ENCODE peak calls at places on chromosomes 12 and 14, in four cellular contexts. T is fibroblast of lung, L is stomach, U is tibial artery. A is an unnamed sample.

GRCh38 chr12:60100150-60100549 is 504.3 kb downstream of the SLC16A7 start:
- DNase-seq in T (peak; percentile 15), U (no peak), L (no peak), A (no peak)

GRCh38 chr14:101563352-101563653 is 2.0 kb downstream of the DIO3 start:
- DNase-seq in L (no peak), U (no peak), T (no peak), A (no peak)

GRCh38 chr12:52769354-52769753 is 7.8 kb downstream of the KRT76 start:
- DNase-seq in U (no peak), L (no peak), T (no peak), A (no peak)

GRCh38 chr12:6957741-6958608 is 6.8 kb downstream of the PTPN6 start:
- DNase-seq in L (no peak), U (no peak), T (no peak), A (no peak)

GRCh38 chr14:52089208-52089607 is 20.3 kb upstream of the NID2 start:
- DNase-seq in T (no peak), U (no peak), L (no peak), A (no peak)

GRCh38 chr14:39085933-39086332 is 17.1 kb downstream of the SEC23A start:
- DNase-seq in L (no peak), T (peak; percentile 53), U (no peak), A (no peak)

GRCh38 chr12:117300131-117300530 is 61.3 kb downstream of the NOS1 start:
- DNase-seq in L (no peak), U (no peak), T (no peak), A (no peak)

GRCh38 chr12:76024942-76025600 is 6.5 kb downstream of the PHLDA1 start:
- DNase-seq in U (no peak), L (no peak), T (peak; percentile 87), A (no peak)

GRCh38 chr12:26658991-26659390 is 174.0 kb downstream of the ITPR2 start:
- DNase-seq in L (no peak), U (no peak), T (peak; percentile 59), A (no peak)

GRCh38 chr12:118312578-118312977 is 60.1 kb downstream of the TAOK3 start:
- DNase-seq in T (peak; percentile 18), L (no peak), U (no peak), A (no peak)

GRCh38 chr14:96184737-96185136 is 19.9 kb upstream of the BDKRB2 start:
- DNase-seq in U (no peak), L (no peak), T (no peak), A (no peak)

GRCh38 chr12:24945822-24946221 is 3.1 kb downstream of the BCAT1 start:
- DNase-seq in U (no peak), T (no peak), L (no peak), A (no peak)

GRCh38 chr12:109604902-109605536 is 31.4 kb downstream of the MVK start:
- DNase-seq in T (no peak), U (no peak), L (no peak), A (no peak)

GRCh38 chr14:104386281-104386841 is 193.2 kb upstream of the C14orf180 start:
- DNase-seq in L (no peak), T (no peak), U (peak; percentile 14), A (no peak)

GRCh38 chr14:104998801-104999200 is 13.2 kb downstream of the CLBA1 start:
- DNase-seq in U (no peak), T (no peak), L (no peak), A (no peak)

GRCh38 chr12:90871697-90872096 is 83.3 kb downstream of the CCER1 start:
- DNase-seq in L (no peak), U (no peak), T (no peak), A (no peak)

GRCh38 chr12:18430425-18431048 is 169.2 kb downstream of the PIK3C2G start:
- DNase-seq in L (peak; percentile 40), T (peak; percentile 50), U (no peak), A (peak; percentile 25)

GRCh38 chr14:63890553-63890952 is 37.7 kb downstream of the SYNE2 start:
- DNase-seq in U (no peak), L (no peak), T (no peak), A (no peak)

GRCh38 chr12:24943947-24944597 is 4.8 kb downstream of the BCAT1 start:
- DNase-seq in U (no peak), T (peak; percentile 81), L (no peak), A (no peak)

GRCh38 chr12:52242442-52243263 is 9.6 kb downstream of the KRT7 start:
- DNase-seq in U (no peak), T (no peak), L (no peak), A (no peak)

GRCh38 chr14:102819176-102819628 is 42.0 kb downstream of the TRAF3 start:
- DNase-seq in U (no peak), T (no peak), L (peak; percentile 49), A (peak; percentile 61)

GRCh38 chr12:132486168-132486567 is 3.8 kb upstream of the FBRSL1 start:
- DNase-seq in L (no peak), T (no peak), U (no peak), A (no peak)

GRCh38 chr14:106286697-106287290 is 760.4 kb downstream of the TMEM121 start:
- DNase-seq in U (no peak), L (no peak), T (no peak), A (peak; percentile 8)

GRCh38 chr12:49231881-49232650 is 32.8 kb upstream of the TUBA1C start:
- DNase-seq in L (no peak), T (peak; percentile 58), U (no peak), A (no peak)

GRCh38 chr14:62739647-62740046 is 305.6 kb downstream of the KCNH5 start:
- DNase-seq in T (no peak), U (no peak), L (no peak), A (no peak)

GRCh38 chr14:36591482-36591881 is 9.1 kb upstream of the NKX2-8 start:
- DNase-seq in T (no peak), L (no peak), U (no peak), A (no peak)

GRCh38 chr14:96084796-96085195 is 45.6 kb downstream of the C14orf132 start:
- DNase-seq in U (no peak), L (no peak), T (no peak), A (no peak)

GRCh38 chr12:131872154-131873046 is 22.0 kb upstream of the ULK1 start:
- DNase-seq in L (no peak), U (no peak), T (peak; percentile 76), A (no peak)

GRCh38 chr12:40106655-40107054 is 774 bp upstream of the SLC2A13 start:
- DNase-seq in T (no peak), L (no peak), U (no peak), A (no peak)

GRCh38 chr14:57013987-57014386 is 203.7 kb upstream of the OTX2 start:
- DNase-seq in T (no peak), L (no peak), U (no peak), A (no peak)

GRCh38 chr12:26277511-26278246 is 82.3 kb downstream of the SSPN start:
- DNase-seq in T (peak; percentile 83), U (no peak), L (no peak), A (no peak)

GRCh38 chr14:32033516-32033915 is 43.6 kb upstream of the ARHGAP5 start:
- DNase-seq in U (no peak), L (no peak), T (no peak), A (no peak)

GRCh38 chr12:52023182-52023975 is 16.6 kb downstream of the TAMALIN start:
- DNase-seq in L (peak; percentile 93), U (peak; percentile 84), T (peak; percentile 60), A (peak; percentile 95)

GRCh38 chr12:51590347-51591019 is 550 bp upstream of the SCN8A start:
- DNase-seq in L (peak; percentile 66), T (peak; percentile 73), U (peak; percentile 22), A (peak; percentile 82)

GRCh38 chr12:30023186-30023585 is 239.4 kb upstream of the TMTC1 start:
- DNase-seq in U (no peak), T (peak; percentile 73), L (no peak), A (no peak)

GRCh38 chr14:68682166-68683103 is 110.4 kb downstream of the ZFP36L1 start:
- DNase-seq in T (peak; percentile 97), L (no peak), U (peak; percentile 77), A (peak; percentile 49)
- H3K4me1 ChIP-seq in T (peaks cover 31% of the 10 kb centered on the region), L (peaks cover 84% of the 10 kb centered on the region), U (peaks cover 42% of the 10 kb centered on the region), A (peaks cover 8% of the 10 kb centered on the region)

DNA sequence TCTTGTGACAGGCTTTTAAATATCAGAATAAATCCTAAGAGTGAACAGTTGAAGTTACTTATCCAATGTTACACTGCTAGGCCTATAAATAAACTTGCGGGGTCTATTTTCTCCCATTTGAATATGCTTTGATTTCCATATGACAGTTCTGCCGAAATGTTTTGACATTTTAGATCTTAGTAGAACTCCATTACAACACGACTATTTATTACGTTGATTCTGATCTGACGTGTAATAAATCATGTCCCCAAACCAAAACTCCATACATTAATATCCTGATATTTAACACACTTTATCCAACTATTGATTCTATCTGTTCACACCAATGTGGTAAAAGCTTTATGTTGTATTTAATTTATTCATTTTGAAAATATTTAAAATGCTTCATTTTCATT is 16.1 kb upstream of the NEMF start:
- DNase-seq in T (no peak), U (no peak), L (no peak), A (no peak)
- H3K4me3 ChIP-seq in T (peak overlapping the region; percentile 65), U (peak overlapping the region; percentile 79), L (peak overlapping the region; percentile 56), A (no peak overlapping the region)

DNA sequence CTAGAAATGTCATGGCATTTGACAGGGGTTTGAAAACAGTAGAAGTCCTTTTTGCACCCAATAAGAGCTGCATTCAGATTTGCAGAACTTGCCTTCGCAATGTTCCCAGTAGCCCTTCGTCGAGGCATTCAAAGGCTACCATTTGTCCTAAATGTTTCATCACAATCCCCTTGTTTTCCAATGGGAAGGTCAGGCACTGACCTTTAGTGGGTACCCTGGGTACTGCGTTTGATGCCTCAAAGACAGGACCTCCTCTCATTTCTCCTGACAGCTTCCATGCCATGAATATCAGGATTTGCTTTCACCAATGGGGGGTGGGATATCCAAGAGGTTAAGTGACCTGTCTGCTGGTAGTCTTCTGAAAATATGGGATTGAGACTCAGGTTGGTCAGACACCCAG is 1063.1 kb downstream of the BCL11B start:
- DNase-seq in L (no peak), T (no peak), U (no peak), A (no peak)
- H3K9me3 ChIP-seq in L (no peaks in the 10 kb centered on the region), T (no peaks in the 10 kb centered on the region), U (no peaks in the 10 kb centered on the region), A (no peaks in the 10 kb centered on the region)

DNA sequence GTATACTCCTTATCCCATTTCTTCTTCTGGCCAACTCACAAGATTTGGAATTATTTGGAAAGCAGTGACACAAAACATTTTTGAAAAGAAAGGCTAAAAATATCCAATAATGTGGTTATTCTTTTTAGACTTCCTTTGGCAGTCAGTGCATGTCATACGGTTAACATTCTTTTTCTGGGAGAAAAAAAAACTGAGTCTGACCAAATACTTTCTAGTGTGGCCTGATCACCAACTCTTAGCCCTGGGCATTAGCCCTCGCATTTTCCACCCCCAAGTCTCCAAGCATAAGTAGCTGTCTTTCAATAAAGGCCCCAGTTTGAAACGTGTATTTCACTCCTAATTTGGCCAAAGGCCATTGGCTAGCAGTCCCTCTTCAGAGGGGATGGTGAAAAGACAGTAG is 5.9 kb downstream of the RASSF3 start:
- DNase-seq in L (no peak), T (peak; percentile 70), U (no peak), A (no peak)
- H3K4me1 ChIP-seq in L (peaks cover 95% of the 10 kb centered on the region), T (peaks cover 8% of the 10 kb centered on the region), U (peaks cover 51% of the 10 kb centered on the region), A (peaks cover 15% of the 10 kb centered on the region)

GRCh38 chr14:23930742-23931141 is 22.8 kb upstream of the DHRS4 start:
- DNase-seq in T (peak; percentile 36), L (no peak), U (peak; percentile 24), A (no peak)
- H3K4me3 ChIP-seq in T (no peak overlapping the region), L (no peak overlapping the region), U (no peak overlapping the region), A (no peak overlapping the region)

GRCh38 chr12:66596189-66596588 is 82.7 kb downstream of the GRIP1 start:
- DNase-seq in U (no peak), L (no peak), T (peak; percentile 56), A (no peak)
- H3K9me3 ChIP-seq in U (no peaks in the 10 kb centered on the region), L (no peaks in the 10 kb centered on the region), T (no peaks in the 10 kb centered on the region), A (no peaks in the 10 kb centered on the region)

GRCh38 chr14:77025744-77026165 is 2.8 kb downstream of the IRF2BPL start:
- DNase-seq in L (no peak), U (no peak), T (no peak), A (no peak)
- H3K4me1 ChIP-seq in L (peaks cover 72% of the 10 kb centered on the region), U (peaks cover 31% of the 10 kb centered on the region), T (peaks cover 12% of the 10 kb centered on the region), A (peaks cover 57% of the 10 kb centered on the region)

A was measured in mucosa of descending colon.